ENCODE peak calls at places on chromosomes 12 and 14, in four cellular contexts. One of them, this sample, is unnamed.

GRCh38 chr12:120370343-120371243 is 1.6 kb upstream of the MSI1 start:
- DNase-seq in kidney epithelial cell: no peak
- DNase-seq in cardiac fibroblast: no peak
- DNase-seq in choroid plexus epithelial cell: no peak
- DNase-seq in this sample: no peak

GRCh38 chr12:66352197-66352596 is 49.9 kb downstream of the HELB start:
- DNase-seq in kidney epithelial cell: no peak
- DNase-seq in cardiac fibroblast: peak
- DNase-seq in choroid plexus epithelial cell: peak
- DNase-seq in this sample: no peak

GRCh38 chr12:124311292-124312109 is 16.6 kb downstream of the RFLNA start:
- DNase-seq in kidney epithelial cell: no peak
- DNase-seq in cardiac fibroblast: no peak
- DNase-seq in choroid plexus epithelial cell: no peak
- DNase-seq in this sample: no peak

GRCh38 chr14:76546426-76547221 is 170.7 kb downstream of the ESRRB start:
- DNase-seq in kidney epithelial cell: no peak
- DNase-seq in cardiac fibroblast: no peak
- DNase-seq in choroid plexus epithelial cell: no peak
- DNase-seq in this sample: no peak

GRCh38 chr14:92644601-92645515 is 103.6 kb downstream of the LGMN start:
- DNase-seq in kidney epithelial cell: no peak
- DNase-seq in cardiac fibroblast: no peak
- DNase-seq in choroid plexus epithelial cell: no peak
- DNase-seq in this sample: no peak

GRCh38 chr14:95046711-95047681 is 110.3 kb downstream of the DICER1 start:
- DNase-seq in kidney epithelial cell: no peak
- DNase-seq in cardiac fibroblast: no peak
- DNase-seq in choroid plexus epithelial cell: no peak
- DNase-seq in this sample: no peak

GRCh38 chr14:102928412-102929348 is 6.2 kb downstream of the AMN start:
- DNase-seq in kidney epithelial cell: no peak
- DNase-seq in cardiac fibroblast: peak
- DNase-seq in choroid plexus epithelial cell: peak
- DNase-seq in this sample: no peak

GRCh38 chr12:22986997-22987396 is 362.0 kb downstream of the ETNK1 start:
- DNase-seq in kidney epithelial cell: no peak
- DNase-seq in cardiac fibroblast: no peak
- DNase-seq in choroid plexus epithelial cell: no peak
- DNase-seq in this sample: no peak

GRCh38 chr14:75246546-75247285 is 31.9 kb upstream of the FOS start:
- DNase-seq in kidney epithelial cell: no peak
- DNase-seq in cardiac fibroblast: no peak
- DNase-seq in choroid plexus epithelial cell: no peak
- DNase-seq in this sample: no peak

GRCh38 chr12:96204381-96204780 is 10.2 kb downstream of the ELK3 start:
- DNase-seq in kidney epithelial cell: no peak
- DNase-seq in cardiac fibroblast: no peak
- DNase-seq in choroid plexus epithelial cell: no peak
- DNase-seq in this sample: no peak

GRCh38 chr14:99202516-99202915 is 69.5 kb downstream of the BCL11B start:
- DNase-seq in kidney epithelial cell: no peak
- DNase-seq in cardiac fibroblast: no peak
- DNase-seq in choroid plexus epithelial cell: no peak
- DNase-seq in this sample: no peak

GRCh38 chr12:24756479-24757024 is 192.3 kb downstream of the BCAT1 start:
- DNase-seq in kidney epithelial cell: no peak
- DNase-seq in cardiac fibroblast: no peak
- DNase-seq in choroid plexus epithelial cell: no peak
- DNase-seq in this sample: no peak

GRCh38 chr12:91357381-91357780 is 174.8 kb upstream of the DCN start:
- DNase-seq in kidney epithelial cell: no peak
- DNase-seq in cardiac fibroblast: no peak
- DNase-seq in choroid plexus epithelial cell: no peak
- DNase-seq in this sample: no peak

GRCh38 chr14:67583711-67584644 is 16.1 kb downstream of the PIGH start:
- DNase-seq in kidney epithelial cell: no peak
- DNase-seq in cardiac fibroblast: peak
- DNase-seq in choroid plexus epithelial cell: peak
- DNase-seq in this sample: peak

GRCh38 chr12:66636771-66637170 is 42.1 kb downstream of the GRIP1 start:
- DNase-seq in kidney epithelial cell: no peak
- DNase-seq in cardiac fibroblast: no peak
- DNase-seq in choroid plexus epithelial cell: peak
- DNase-seq in this sample: no peak

GRCh38 chr12:54421175-54421872 is 2.3 kb upstream of the ITGA5 start:
- DNase-seq in kidney epithelial cell: no peak
- DNase-seq in cardiac fibroblast: no peak
- DNase-seq in choroid plexus epithelial cell: no peak
- DNase-seq in this sample: no peak

GRCh38 chr12:50786498-50787231 is 22.8 kb downstream of the ATF1 start:
- DNase-seq in kidney epithelial cell: peak
- DNase-seq in cardiac fibroblast: peak
- DNase-seq in choroid plexus epithelial cell: peak
- DNase-seq in this sample: peak

GRCh38 chr14:93171366-93171765 is 13.3 kb downstream of the MOAP1 start:
- DNase-seq in kidney epithelial cell: no peak
- DNase-seq in cardiac fibroblast: no peak
- DNase-seq in choroid plexus epithelial cell: peak
- DNase-seq in this sample: no peak

GRCh38 chr12:104668274-104668718 is 211.5 kb downstream of the CHST11 start:
- DNase-seq in kidney epithelial cell: no peak
- DNase-seq in cardiac fibroblast: peak
- DNase-seq in choroid plexus epithelial cell: peak
- DNase-seq in this sample: no peak

GRCh38 chr12:124774054-124774461 is 89.6 kb downstream of the SCARB1 start:
- DNase-seq in kidney epithelial cell: no peak
- DNase-seq in cardiac fibroblast: no peak
- DNase-seq in choroid plexus epithelial cell: peak
- DNase-seq in this sample: no peak

GRCh38 chr14:77064535-77065178 is 33.4 kb upstream of the CIPC start:
- DNase-seq in kidney epithelial cell: no peak
- DNase-seq in cardiac fibroblast: no peak
- DNase-seq in choroid plexus epithelial cell: no peak
- DNase-seq in this sample: no peak

GRCh38 chr12:54389536-54390175 is 5.1 kb upstream of the ZNF385A start:
- DNase-seq in kidney epithelial cell: no peak
- DNase-seq in cardiac fibroblast: no peak
- DNase-seq in choroid plexus epithelial cell: no peak
- DNase-seq in this sample: no peak

GRCh38 chr12:67645126-67645525 is 3.4 kb upstream of the DYRK2 start:
- DNase-seq in kidney epithelial cell: no peak
- DNase-seq in cardiac fibroblast: no peak
- DNase-seq in choroid plexus epithelial cell: no peak
- DNase-seq in this sample: no peak

GRCh38 chr12:44000309-44000952 is 164.6 kb downstream of the TMEM117 start:
- DNase-seq in kidney epithelial cell: no peak
- DNase-seq in cardiac fibroblast: peak
- DNase-seq in choroid plexus epithelial cell: peak
- DNase-seq in this sample: no peak
- TF ChIP-seq CTCF in kidney epithelial cell: peak
- TF ChIP-seq CTCF in cardiac fibroblast: peak
- TF ChIP-seq CTCF in choroid plexus epithelial cell: peak
- TF ChIP-seq CTCF in this sample: peak

GRCh38 chr12:29733060-29733459 is 50.7 kb downstream of the TMTC1 start:
- DNase-seq in kidney epithelial cell: no peak
- DNase-seq in cardiac fibroblast: no peak
- DNase-seq in choroid plexus epithelial cell: no peak
- DNase-seq in this sample: no peak
- H3K4me3 ChIP-seq in kidney epithelial cell: no peak
- H3K4me3 ChIP-seq in cardiac fibroblast: no peak
- H3K4me3 ChIP-seq in choroid plexus epithelial cell: no peak
- H3K4me3 ChIP-seq in this sample: no peak

DNA sequence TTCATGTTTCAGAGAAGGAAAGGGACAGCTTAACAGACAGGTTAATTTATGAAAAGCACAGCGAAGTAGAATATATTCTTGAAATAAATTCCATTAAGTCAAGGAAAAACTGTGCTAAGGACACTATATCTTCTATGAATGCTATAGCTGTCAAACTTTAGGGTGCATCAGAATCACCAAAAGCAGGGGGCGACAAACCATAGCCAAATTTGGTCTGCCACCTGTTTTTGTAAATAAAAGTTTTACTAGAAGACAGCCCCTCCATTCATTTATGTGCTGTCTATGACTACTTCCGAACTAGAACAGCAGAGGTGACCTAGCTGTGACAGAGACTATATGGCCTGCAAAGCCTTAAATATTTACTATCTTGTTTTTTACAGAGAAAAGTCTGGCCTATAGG is 25.9 kb downstream of the PPP4R3A start:
- DNase-seq in kidney epithelial cell: no peak
- DNase-seq in cardiac fibroblast: no peak
- DNase-seq in choroid plexus epithelial cell: no peak
- DNase-seq in this sample: no peak
- TF ChIP-seq CTCF in kidney epithelial cell: no peak
- TF ChIP-seq CTCF in cardiac fibroblast: peak
- TF ChIP-seq CTCF in choroid plexus epithelial cell: peak
- TF ChIP-seq CTCF in this sample: no peak

GRCh38 chr14:30692669-30693068 is 70.5 kb downstream of the SCFD1 start:
- DNase-seq in kidney epithelial cell: no peak
- DNase-seq in cardiac fibroblast: no peak
- DNase-seq in choroid plexus epithelial cell: no peak
- DNase-seq in this sample: no peak

DNA sequence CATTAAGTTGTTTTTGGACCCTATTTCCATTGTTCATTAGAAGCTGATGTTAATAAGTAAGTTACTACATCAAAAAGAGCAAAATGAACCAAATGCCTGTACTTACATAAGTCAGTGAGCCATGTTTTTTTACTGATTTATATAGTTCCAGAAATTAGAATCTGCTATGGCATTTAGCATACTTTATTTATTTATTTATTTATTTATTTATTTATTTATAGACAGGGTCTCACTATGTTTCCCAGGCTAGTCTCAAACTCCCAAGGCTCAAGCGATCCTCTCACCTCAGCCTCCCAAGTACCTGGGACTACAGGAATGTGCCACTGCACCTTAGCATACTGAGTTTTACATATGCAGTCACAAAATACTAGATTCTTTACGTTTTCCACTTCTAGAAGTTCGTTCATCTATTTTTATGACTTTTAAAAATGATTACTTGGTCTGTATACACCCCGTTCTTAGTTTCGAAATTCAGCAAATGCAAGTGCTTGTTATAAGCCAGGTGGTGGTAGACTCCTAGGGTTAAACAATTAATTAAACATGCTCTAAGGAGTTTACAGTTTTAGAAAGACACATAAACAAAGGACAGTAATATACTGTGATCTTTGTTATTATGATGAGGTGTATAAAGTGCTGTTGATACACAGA is 69.8 kb downstream of the SCFD1 start:
- DNase-seq in kidney epithelial cell: no peak
- DNase-seq in cardiac fibroblast: no peak
- DNase-seq in choroid plexus epithelial cell: no peak
- DNase-seq in this sample: no peak
- H3K4me3 ChIP-seq in kidney epithelial cell: no peak
- H3K4me3 ChIP-seq in cardiac fibroblast: no peak
- H3K4me3 ChIP-seq in choroid plexus epithelial cell: no peak
- H3K4me3 ChIP-seq in this sample: no peak

GRCh38 chr14:80924365-80925103 is 17.0 kb downstream of the CEP128 start:
- DNase-seq in kidney epithelial cell: no peak
- DNase-seq in cardiac fibroblast: no peak
- DNase-seq in choroid plexus epithelial cell: no peak
- DNase-seq in this sample: no peak

GRCh38 chr14:80926706-80927384 is 14.7 kb downstream of the CEP128 start:
- DNase-seq in kidney epithelial cell: no peak
- DNase-seq in cardiac fibroblast: peak
- DNase-seq in choroid plexus epithelial cell: peak
- DNase-seq in this sample: no peak

GRCh38 chr14:80930836-80931389 is 10.6 kb downstream of the CEP128 start:
- DNase-seq in kidney epithelial cell: peak
- DNase-seq in cardiac fibroblast: peak
- DNase-seq in choroid plexus epithelial cell: peak
- DNase-seq in this sample: peak

GRCh38 chr14:80930095-80930494 is 11.4 kb downstream of the CEP128 start:
- DNase-seq in kidney epithelial cell: no peak
- DNase-seq in cardiac fibroblast: no peak
- DNase-seq in choroid plexus epithelial cell: no peak
- DNase-seq in this sample: no peak

GRCh38 chr14:80927385-80927989 is 14.1 kb downstream of the CEP128 start:
- DNase-seq in kidney epithelial cell: no peak
- DNase-seq in cardiac fibroblast: no peak
- DNase-seq in choroid plexus epithelial cell: no peak
- DNase-seq in this sample: no peak
- TF ChIP-seq CTCF in kidney epithelial cell: no peak
- TF ChIP-seq CTCF in cardiac fibroblast: no peak
- TF ChIP-seq CTCF in choroid plexus epithelial cell: peak
- TF ChIP-seq CTCF in this sample: no peak

GRCh38 chr12:47214001-47214619 is 134.4 kb upstream of the AMIGO2 start:
- DNase-seq in kidney epithelial cell: no peak
- DNase-seq in cardiac fibroblast: no peak
- DNase-seq in choroid plexus epithelial cell: no peak
- DNase-seq in this sample: no peak
- H3K4me3 ChIP-seq in kidney epithelial cell: no peak
- H3K4me3 ChIP-seq in cardiac fibroblast: no peak
- H3K4me3 ChIP-seq in choroid plexus epithelial cell: no peak
- H3K4me3 ChIP-seq in this sample: no peak

GRCh38 chr12:75725505-75726120 is 214.2 kb upstream of the KRR1 start:
- DNase-seq in kidney epithelial cell: no peak
- DNase-seq in cardiac fibroblast: no peak
- DNase-seq in choroid plexus epithelial cell: peak
- DNase-seq in this sample: no peak
- TF ChIP-seq CTCF in kidney epithelial cell: no peak
- TF ChIP-seq CTCF in cardiac fibroblast: peak
- TF ChIP-seq CTCF in choroid plexus epithelial cell: peak
- TF ChIP-seq CTCF in this sample: peak

GRCh38 chr14:49969961-49970360 is 77.1 kb downstream of the ARF6 start:
- DNase-seq in kidney epithelial cell: no peak
- DNase-seq in cardiac fibroblast: no peak
- DNase-seq in choroid plexus epithelial cell: no peak
- DNase-seq in this sample: no peak

GRCh38 chr14:49970474-49971147 is 77.7 kb downstream of the ARF6 start:
- DNase-seq in kidney epithelial cell: no peak
- DNase-seq in cardiac fibroblast: peak
- DNase-seq in choroid plexus epithelial cell: peak
- DNase-seq in this sample: no peak

GRCh38 chr14:49972199-49972671 is 79.4 kb downstream of the ARF6 start:
- DNase-seq in kidney epithelial cell: no peak
- DNase-seq in cardiac fibroblast: peak
- DNase-seq in choroid plexus epithelial cell: peak
- DNase-seq in this sample: no peak

GRCh38 chr14:49972840-49973239 is 80.0 kb downstream of the ARF6 start:
- DNase-seq in kidney epithelial cell: no peak
- DNase-seq in cardiac fibroblast: peak
- DNase-seq in choroid plexus epithelial cell: peak
- DNase-seq in this sample: peak

GRCh38 chr14:49971156-49972141 is 78.6 kb downstream of the ARF6 start:
- DNase-seq in kidney epithelial cell: no peak
- DNase-seq in cardiac fibroblast: peak
- DNase-seq in choroid plexus epithelial cell: peak
- DNase-seq in this sample: no peak
- H3K4me3 ChIP-seq in kidney epithelial cell: no peak
- H3K4me3 ChIP-seq in cardiac fibroblast: no peak
- H3K4me3 ChIP-seq in choroid plexus epithelial cell: no peak
- H3K4me3 ChIP-seq in this sample: no peak

DNA sequence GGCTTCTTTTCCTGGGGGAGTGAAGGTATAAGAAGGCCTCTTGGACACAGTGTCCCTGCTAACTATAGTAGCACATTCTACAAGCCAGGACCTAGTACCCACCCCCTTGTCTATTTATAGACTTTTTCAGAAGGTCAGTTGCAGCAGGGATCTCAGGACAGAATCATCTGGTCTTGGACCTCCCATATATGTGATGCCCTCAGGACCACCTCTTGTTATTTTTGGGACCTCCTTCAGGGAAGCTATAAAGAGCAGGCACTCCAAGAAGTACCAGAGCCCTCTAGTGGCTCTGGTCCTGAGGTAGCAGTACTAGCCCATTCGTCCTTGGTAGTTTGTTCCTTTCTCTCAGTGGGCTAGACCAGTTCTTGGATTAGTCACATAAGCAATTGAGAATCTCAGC is 4.3 kb downstream of the COQ10A start:
- DNase-seq in kidney epithelial cell: no peak
- DNase-seq in cardiac fibroblast: peak
- DNase-seq in choroid plexus epithelial cell: peak
- DNase-seq in this sample: no peak
- TF ChIP-seq CTCF in kidney epithelial cell: peak
- TF ChIP-seq CTCF in cardiac fibroblast: peak
- TF ChIP-seq CTCF in choroid plexus epithelial cell: peak
- TF ChIP-seq CTCF in this sample: peak